ENCODE peak calls at places on chromosomes 3 and 15, in four cellular contexts. One of them, this sample, is unnamed.

GRCh38 chr3:45084820-45085816 is 59.0 kb downstream of the CLEC3B start:
- DNase-seq in aorta: no peak
- DNase-seq in sigmoid colon: no peak
- DNase-seq in SK-N-SH: no peak
- DNase-seq in this sample: no peak

GRCh38 chr3:186592682-186593081 is 20.2 kb upstream of the AHSG start:
- DNase-seq in aorta: no peak
- DNase-seq in sigmoid colon: no peak
- DNase-seq in SK-N-SH: no peak
- DNase-seq in this sample: no peak

GRCh38 chr3:107410606-107411005 is 33.4 kb downstream of the CCDC54 start:
- DNase-seq in aorta: no peak
- DNase-seq in sigmoid colon: no peak
- DNase-seq in SK-N-SH: no peak
- DNase-seq in this sample: no peak

GRCh38 chr3:112109313-112109712 is 23.1 kb downstream of the C3orf52 start:
- DNase-seq in aorta: no peak
- DNase-seq in sigmoid colon: no peak
- DNase-seq in SK-N-SH: no peak
- DNase-seq in this sample: no peak

GRCh38 chr3:18853269-18853668 is 295.0 kb upstream of the KCNH8 start:
- DNase-seq in aorta: no peak
- DNase-seq in sigmoid colon: no peak
- DNase-seq in SK-N-SH: peak
- DNase-seq in this sample: no peak

GRCh38 chr3:52834871-52835501 is at the start of gene MUSTN1:
- DNase-seq in aorta: peak
- DNase-seq in sigmoid colon: peak
- DNase-seq in SK-N-SH: no peak
- DNase-seq in this sample: no peak

GRCh38 chr3:160450846-160451245 is 1.3 kb upstream of the TRIM59 start:
- DNase-seq in aorta: no peak
- DNase-seq in sigmoid colon: no peak
- DNase-seq in SK-N-SH: peak
- DNase-seq in this sample: no peak

GRCh38 chr3:124784686-124785382 is 54.6 kb downstream of the UMPS start:
- DNase-seq in aorta: peak
- DNase-seq in sigmoid colon: peak
- DNase-seq in SK-N-SH: no peak
- DNase-seq in this sample: no peak

GRCh38 chr15:101480613-101481380 is 8.7 kb downstream of the PCSK6 start:
- DNase-seq in aorta: no peak
- DNase-seq in sigmoid colon: no peak
- DNase-seq in SK-N-SH: no peak
- DNase-seq in this sample: no peak

GRCh38 chr3:55549172-55549571 is 62.1 kb upstream of the WNT5A start:
- DNase-seq in aorta: no peak
- DNase-seq in sigmoid colon: no peak
- DNase-seq in SK-N-SH: peak
- DNase-seq in this sample: no peak

GRCh38 chr3:152768478-152768877 is 66.5 kb upstream of the P2RY1 start:
- DNase-seq in aorta: no peak
- DNase-seq in sigmoid colon: no peak
- DNase-seq in SK-N-SH: no peak
- DNase-seq in this sample: no peak

GRCh38 chr3:11424277-11424676 is 152.1 kb downstream of the ATG7 start:
- DNase-seq in aorta: no peak
- DNase-seq in sigmoid colon: no peak
- DNase-seq in SK-N-SH: no peak
- DNase-seq in this sample: no peak

GRCh38 chr3:53074761-53075742 is 29.2 kb upstream of the SFMBT1 start:
- DNase-seq in aorta: peak
- DNase-seq in sigmoid colon: peak
- DNase-seq in SK-N-SH: no peak
- DNase-seq in this sample: no peak

GRCh38 chr15:45776772-45777171 is 141.9 kb downstream of the SQOR start:
- DNase-seq in aorta: no peak
- DNase-seq in sigmoid colon: no peak
- DNase-seq in SK-N-SH: no peak
- DNase-seq in this sample: no peak

DNA sequence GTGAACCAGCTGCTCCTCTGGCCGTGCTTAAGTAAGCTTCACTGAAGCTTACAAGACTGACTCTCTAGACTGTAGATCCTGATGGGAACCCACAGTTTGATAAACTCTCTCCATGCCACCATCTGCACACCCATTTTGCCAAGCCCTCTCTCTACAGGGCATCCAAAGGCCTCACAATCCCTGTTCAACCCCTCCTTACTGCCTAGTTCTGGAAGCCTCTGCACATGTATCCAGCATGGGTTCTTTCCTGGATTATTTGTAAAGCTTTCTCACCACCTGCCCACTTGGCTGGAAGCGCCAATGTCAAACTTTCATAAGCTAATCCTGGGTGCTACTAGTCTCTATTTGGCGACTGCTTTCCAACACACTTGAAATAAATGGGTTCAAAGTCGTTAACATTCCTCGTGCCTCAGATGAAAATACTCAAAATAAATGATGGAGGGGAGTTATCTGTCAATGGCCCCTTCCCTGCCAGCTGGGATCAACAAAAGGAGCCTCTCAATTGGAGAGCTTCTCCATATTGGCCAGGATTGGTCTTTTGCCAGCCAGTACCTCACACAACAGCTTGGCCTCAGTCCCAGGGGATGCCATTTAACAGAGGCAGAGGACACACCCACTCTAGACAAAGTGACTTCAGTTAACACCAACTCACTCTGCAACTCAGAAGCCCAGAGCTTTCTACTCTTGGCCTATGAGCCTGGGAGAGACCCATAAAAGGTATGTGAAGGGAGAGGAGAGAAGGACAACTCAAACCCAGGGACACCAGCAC is 48.1 kb downstream of the SH3BP5 start:
- DNase-seq in aorta: peak
- DNase-seq in sigmoid colon: no peak
- DNase-seq in SK-N-SH: no peak
- DNase-seq in this sample: no peak
- H3K4me3 ChIP-seq in aorta: no peak
- H3K4me3 ChIP-seq in sigmoid colon: no peak
- H3K4me3 ChIP-seq in SK-N-SH: no peak
- H3K4me3 ChIP-seq in this sample: no peak

DNA sequence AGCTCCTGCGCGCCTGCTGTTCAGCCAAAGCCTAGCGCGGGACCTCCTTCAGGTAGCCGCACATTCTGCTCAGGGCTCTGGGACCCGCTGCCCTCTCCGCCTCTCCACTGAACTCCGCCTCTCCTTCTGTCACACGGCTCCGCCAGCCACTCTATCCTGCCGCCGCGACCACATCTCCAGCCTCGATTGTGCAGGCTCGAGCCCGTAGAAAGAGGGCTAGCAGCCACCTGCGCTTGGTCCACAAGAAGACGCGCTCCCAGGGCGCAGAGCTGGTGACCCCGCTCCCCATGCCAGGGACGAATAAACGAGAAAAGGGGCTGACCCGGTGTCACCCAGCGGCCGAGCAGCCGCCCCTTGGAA is 1.1 kb upstream of the VIPR1 start:
- DNase-seq in aorta: peak
- DNase-seq in sigmoid colon: no peak
- DNase-seq in SK-N-SH: peak
- DNase-seq in this sample: no peak
- H3K4me3 ChIP-seq in aorta: no peak
- H3K4me3 ChIP-seq in sigmoid colon: no peak
- H3K4me3 ChIP-seq in SK-N-SH: peak
- H3K4me3 ChIP-seq in this sample: peak

DNA sequence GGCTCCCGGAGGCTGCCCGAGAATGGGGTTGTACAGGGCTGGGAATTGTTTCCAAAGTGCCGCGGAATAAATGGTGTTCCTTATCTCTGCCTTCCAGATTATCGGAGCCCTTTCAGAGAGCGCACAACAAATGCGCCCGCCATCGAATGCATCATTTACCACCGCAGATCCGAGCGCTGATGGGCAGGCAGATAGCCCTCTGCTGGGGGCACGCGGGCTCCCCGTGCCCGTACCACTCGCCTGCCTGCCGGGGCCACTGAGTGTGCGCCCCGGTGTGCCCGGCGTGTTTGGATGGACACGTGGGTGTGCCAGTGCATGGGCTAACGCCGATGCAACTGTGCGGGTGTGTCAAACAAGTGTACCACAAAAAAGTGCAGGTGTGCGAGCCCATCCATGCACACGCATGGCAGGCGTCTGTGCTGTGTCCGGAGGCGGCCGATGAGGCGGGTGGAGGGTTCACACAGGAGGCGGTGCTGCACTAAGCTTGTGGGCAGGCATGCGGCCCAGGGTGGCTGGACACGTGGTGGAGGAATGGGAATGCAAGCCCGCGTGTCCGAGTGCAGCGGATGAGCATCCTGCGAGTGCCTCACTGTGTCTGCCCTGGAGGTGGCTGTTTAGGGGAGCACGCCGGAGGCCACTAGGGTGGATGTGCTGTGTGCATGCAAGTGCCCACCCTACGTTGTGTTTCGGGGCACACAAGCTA is 3.8 kb upstream of the GATA2 start:
- DNase-seq in aorta: no peak
- DNase-seq in sigmoid colon: peak
- DNase-seq in SK-N-SH: peak
- DNase-seq in this sample: no peak
- H3K4me3 ChIP-seq in aorta: no peak
- H3K4me3 ChIP-seq in sigmoid colon: no peak
- H3K4me3 ChIP-seq in SK-N-SH: peak
- H3K4me3 ChIP-seq in this sample: no peak

DNA sequence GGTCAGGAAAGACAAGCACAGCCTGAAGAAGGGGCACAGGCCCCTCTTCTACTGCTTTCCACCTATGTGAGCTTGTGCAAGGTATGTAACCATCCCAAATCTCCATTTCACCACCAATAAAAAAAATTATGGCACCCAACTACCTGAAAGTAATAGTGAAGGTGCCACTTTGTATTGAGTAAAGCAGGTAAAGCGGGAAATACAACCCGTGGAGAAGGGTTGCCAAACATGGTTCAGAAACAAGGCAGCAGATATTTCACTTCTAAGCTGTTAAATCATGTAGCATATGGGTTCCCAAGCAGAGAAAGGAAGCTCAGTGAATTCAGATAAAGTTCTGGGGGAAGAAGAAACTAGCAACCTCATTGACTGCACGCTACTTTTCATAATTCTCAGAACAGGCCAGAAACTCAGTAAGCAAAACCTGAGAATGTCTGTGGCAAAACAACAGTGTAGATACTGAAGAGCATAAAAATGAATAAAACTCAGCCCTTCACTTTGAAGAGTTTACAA is 4.1 kb downstream of the PLOD2 start:
- DNase-seq in aorta: no peak
- DNase-seq in sigmoid colon: no peak
- DNase-seq in SK-N-SH: no peak
- DNase-seq in this sample: no peak
- H3K4me3 ChIP-seq in aorta: peak
- H3K4me3 ChIP-seq in sigmoid colon: peak
- H3K4me3 ChIP-seq in SK-N-SH: no peak
- H3K4me3 ChIP-seq in this sample: no peak

GRCh38 chr3:10008588-10009344 is 17.5 kb upstream of the FANCD2 start:
- DNase-seq in aorta: peak
- DNase-seq in sigmoid colon: peak
- DNase-seq in SK-N-SH: peak
- DNase-seq in this sample: peak
- H3K4me3 ChIP-seq in aorta: no peak
- H3K4me3 ChIP-seq in sigmoid colon: peak
- H3K4me3 ChIP-seq in SK-N-SH: peak
- H3K4me3 ChIP-seq in this sample: peak

GRCh38 chr3:117356296-117356695 is 646.7 kb downstream of the TUSC7 start:
- DNase-seq in aorta: no peak
- DNase-seq in sigmoid colon: no peak
- DNase-seq in SK-N-SH: no peak
- DNase-seq in this sample: no peak
- H3K4me3 ChIP-seq in aorta: no peak
- H3K4me3 ChIP-seq in sigmoid colon: no peak
- H3K4me3 ChIP-seq in SK-N-SH: no peak
- H3K4me3 ChIP-seq in this sample: no peak

DNA sequence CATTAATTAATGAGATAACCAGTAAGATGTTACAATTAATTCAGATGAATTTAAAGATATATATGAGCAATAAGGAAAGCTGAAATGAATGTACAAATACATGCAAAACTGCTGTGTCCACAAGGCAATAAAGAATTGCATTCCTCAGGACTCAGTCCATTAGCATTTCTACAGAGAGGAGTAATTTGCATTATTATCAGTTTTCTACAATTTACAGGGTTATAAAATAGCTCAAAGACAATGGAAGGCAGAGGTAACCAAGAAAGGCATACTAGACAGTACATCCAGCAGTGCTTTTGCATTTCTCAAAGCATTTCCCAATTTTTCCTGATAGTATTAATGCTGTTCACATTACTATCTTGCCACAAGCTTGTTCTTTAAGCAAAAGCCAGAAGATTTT is 377.1 kb upstream of the GOLIM4 start:
- DNase-seq in aorta: no peak
- DNase-seq in sigmoid colon: no peak
- DNase-seq in SK-N-SH: no peak
- DNase-seq in this sample: no peak
- H3K4me3 ChIP-seq in aorta: no peak
- H3K4me3 ChIP-seq in sigmoid colon: no peak
- H3K4me3 ChIP-seq in SK-N-SH: no peak
- H3K4me3 ChIP-seq in this sample: no peak

This sample was measured in effector memory CD4-positive, alpha-beta T cell.